ENCODE peak calls at places on chromosomes 1 and 21, in four cellular contexts. One of them, this sample, is unnamed. For H3K27me3, the result is how much of the 10 kb centered on the place peaks cover.

GRCh38 chr21:45533731-45534571 is 8.3 kb downstream of the SLC19A1 start:
- DNase-seq in GM23338: no peak
- DNase-seq in astrocyte: no peak
- DNase-seq in HCT116: no peak
- DNase-seq in this sample: peak

GRCh38 chr1:21647431-21648373 is 21.5 kb downstream of the RAP1GAP start:
- DNase-seq in GM23338: peak
- DNase-seq in astrocyte: peak
- DNase-seq in HCT116: peak
- DNase-seq in this sample: no peak

GRCh38 chr1:16367258-16367967 is 371 bp downstream of the SZRD1 start:
- DNase-seq in GM23338: peak
- DNase-seq in astrocyte: peak
- DNase-seq in HCT116: peak
- DNase-seq in this sample: peak

GRCh38 chr1:160220301-160220700 is 15.1 kb downstream of the PEA15 start:
- DNase-seq in GM23338: no peak
- DNase-seq in astrocyte: no peak
- DNase-seq in HCT116: no peak
- DNase-seq in this sample: no peak

GRCh38 chr1:27292111-27292510 is 29.9 kb upstream of the TMEM222 start:
- DNase-seq in GM23338: no peak
- DNase-seq in astrocyte: peak
- DNase-seq in HCT116: peak
- DNase-seq in this sample: no peak

GRCh38 chr1:11707621-11708276 is 16.2 kb downstream of the DRAXIN start:
- DNase-seq in GM23338: no peak
- DNase-seq in astrocyte: no peak
- DNase-seq in HCT116: no peak
- DNase-seq in this sample: no peak

GRCh38 chr21:45041351-45041805 is 33.0 kb upstream of the ADARB1 start:
- DNase-seq in GM23338: no peak
- DNase-seq in astrocyte: peak
- DNase-seq in HCT116: no peak
- DNase-seq in this sample: peak

GRCh38 chr1:199551967-199552565 is 475.4 kb upstream of the NR5A2 start:
- DNase-seq in GM23338: peak
- DNase-seq in astrocyte: peak
- DNase-seq in HCT116: peak
- DNase-seq in this sample: no peak

GRCh38 chr1:44037154-44037553 is 5.9 kb upstream of the SLC6A9 start:
- DNase-seq in GM23338: no peak
- DNase-seq in astrocyte: no peak
- DNase-seq in HCT116: no peak
- DNase-seq in this sample: no peak

GRCh38 chr1:77282187-77282865 is 507 bp downstream of the AK5 start:
- DNase-seq in GM23338: peak
- DNase-seq in astrocyte: peak
- DNase-seq in HCT116: no peak
- DNase-seq in this sample: no peak

GRCh38 chr1:241432241-241432640 is 75.2 kb upstream of the RGS7 start:
- DNase-seq in GM23338: no peak
- DNase-seq in astrocyte: no peak
- DNase-seq in HCT116: no peak
- DNase-seq in this sample: no peak

GRCh38 chr1:167439301-167439988 is 78.9 kb downstream of the CD247 start:
- DNase-seq in GM23338: peak
- DNase-seq in astrocyte: peak
- DNase-seq in HCT116: no peak
- DNase-seq in this sample: peak

GRCh38 chr1:72397786-72398185 is 115.4 kb upstream of the NEGR1 start:
- DNase-seq in GM23338: no peak
- DNase-seq in astrocyte: peak
- DNase-seq in HCT116: no peak
- DNase-seq in this sample: no peak

GRCh38 chr1:220342853-220343252 is 70.6 kb upstream of the RAB3GAP2 start:
- DNase-seq in GM23338: no peak
- DNase-seq in astrocyte: no peak
- DNase-seq in HCT116: no peak
- DNase-seq in this sample: no peak

GRCh38 chr1:230648114-230648513 is 5.8 kb downstream of the COG2 start:
- DNase-seq in GM23338: no peak
- DNase-seq in astrocyte: no peak
- DNase-seq in HCT116: no peak
- DNase-seq in this sample: no peak

GRCh38 chr1:72284398-72285073 is 2.2 kb upstream of the NEGR1 start:
- DNase-seq in GM23338: peak
- DNase-seq in astrocyte: peak
- DNase-seq in HCT116: no peak
- DNase-seq in this sample: peak

GRCh38 chr1:157245823-157246222 is 107.6 kb upstream of the ETV3 start:
- DNase-seq in GM23338: no peak
- DNase-seq in astrocyte: no peak
- DNase-seq in HCT116: no peak
- DNase-seq in this sample: no peak

GRCh38 chr1:201140941-201141260 is 13.4 kb downstream of the TMEM9 start:
- DNase-seq in GM23338: no peak
- DNase-seq in astrocyte: no peak
- DNase-seq in HCT116: no peak
- DNase-seq in this sample: no peak

DNA sequence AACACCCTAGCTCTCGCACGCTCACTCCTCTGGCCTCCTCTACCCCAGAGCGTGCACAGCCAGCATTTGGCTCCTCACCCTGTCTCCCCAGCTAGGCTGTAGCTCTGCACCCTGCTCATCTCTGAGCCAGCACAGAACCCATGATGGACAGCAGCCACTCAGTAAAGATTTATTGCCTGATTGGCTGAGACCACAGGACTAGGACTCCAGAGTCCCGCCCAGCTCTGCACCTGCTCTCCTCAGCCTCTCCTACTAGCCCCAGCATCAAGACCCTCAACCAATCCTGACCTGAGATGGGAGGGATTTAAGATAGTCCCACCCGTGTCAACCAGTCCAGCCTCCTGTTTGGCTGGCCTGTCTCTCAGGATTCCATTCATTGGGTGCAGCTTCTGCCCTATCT is 9.3 kb downstream of the C1QB start:
- DNase-seq in GM23338: peak
- DNase-seq in astrocyte: no peak
- DNase-seq in HCT116: peak
- DNase-seq in this sample: no peak
- H3K27me3 ChIP-seq in GM23338: under half
- H3K27me3 ChIP-seq in astrocyte: under half
- H3K27me3 ChIP-seq in HCT116: under half
- H3K27me3 ChIP-seq in this sample: under half

DNA sequence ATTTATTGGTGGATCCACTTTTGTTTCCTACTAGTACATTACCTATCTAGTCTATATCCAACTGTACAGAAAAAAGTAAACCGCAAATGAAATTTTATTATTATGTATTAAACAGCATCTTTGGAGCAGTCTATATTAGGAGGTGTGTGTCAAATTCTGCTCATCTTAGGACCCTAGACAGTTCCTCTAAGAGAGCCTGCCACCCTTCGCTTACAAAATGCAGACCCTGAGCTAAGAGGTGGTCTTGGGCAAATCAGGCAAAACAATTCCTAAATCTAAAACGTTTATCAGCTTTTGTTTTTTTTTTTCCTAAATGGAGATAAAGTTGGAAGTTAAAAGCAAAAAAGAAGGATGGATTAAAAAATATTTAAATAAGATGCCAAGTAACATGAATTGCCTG is 85.3 kb downstream of the PBX1 start:
- DNase-seq in GM23338: no peak
- DNase-seq in astrocyte: no peak
- DNase-seq in HCT116: no peak
- DNase-seq in this sample: no peak
- H3K27me3 ChIP-seq in GM23338: under half
- H3K27me3 ChIP-seq in astrocyte: under half
- H3K27me3 ChIP-seq in HCT116: under half
- H3K27me3 ChIP-seq in this sample: under half

GRCh38 chr1:237255071-237255470 is 213.1 kb downstream of the RYR2 start:
- DNase-seq in GM23338: no peak
- DNase-seq in astrocyte: no peak
- DNase-seq in HCT116: no peak
- DNase-seq in this sample: no peak

GRCh38 chr1:237261198-237261597 is 219.2 kb downstream of the RYR2 start:
- DNase-seq in GM23338: no peak
- DNase-seq in astrocyte: no peak
- DNase-seq in HCT116: no peak
- DNase-seq in this sample: no peak

GRCh38 chr1:237258871-237259270 is 216.9 kb downstream of the RYR2 start:
- DNase-seq in GM23338: no peak
- DNase-seq in astrocyte: no peak
- DNase-seq in HCT116: no peak
- DNase-seq in this sample: peak
- H3K27me3 ChIP-seq in GM23338: under half
- H3K27me3 ChIP-seq in astrocyte: under half
- H3K27me3 ChIP-seq in HCT116: under half
- H3K27me3 ChIP-seq in this sample: under half

DNA sequence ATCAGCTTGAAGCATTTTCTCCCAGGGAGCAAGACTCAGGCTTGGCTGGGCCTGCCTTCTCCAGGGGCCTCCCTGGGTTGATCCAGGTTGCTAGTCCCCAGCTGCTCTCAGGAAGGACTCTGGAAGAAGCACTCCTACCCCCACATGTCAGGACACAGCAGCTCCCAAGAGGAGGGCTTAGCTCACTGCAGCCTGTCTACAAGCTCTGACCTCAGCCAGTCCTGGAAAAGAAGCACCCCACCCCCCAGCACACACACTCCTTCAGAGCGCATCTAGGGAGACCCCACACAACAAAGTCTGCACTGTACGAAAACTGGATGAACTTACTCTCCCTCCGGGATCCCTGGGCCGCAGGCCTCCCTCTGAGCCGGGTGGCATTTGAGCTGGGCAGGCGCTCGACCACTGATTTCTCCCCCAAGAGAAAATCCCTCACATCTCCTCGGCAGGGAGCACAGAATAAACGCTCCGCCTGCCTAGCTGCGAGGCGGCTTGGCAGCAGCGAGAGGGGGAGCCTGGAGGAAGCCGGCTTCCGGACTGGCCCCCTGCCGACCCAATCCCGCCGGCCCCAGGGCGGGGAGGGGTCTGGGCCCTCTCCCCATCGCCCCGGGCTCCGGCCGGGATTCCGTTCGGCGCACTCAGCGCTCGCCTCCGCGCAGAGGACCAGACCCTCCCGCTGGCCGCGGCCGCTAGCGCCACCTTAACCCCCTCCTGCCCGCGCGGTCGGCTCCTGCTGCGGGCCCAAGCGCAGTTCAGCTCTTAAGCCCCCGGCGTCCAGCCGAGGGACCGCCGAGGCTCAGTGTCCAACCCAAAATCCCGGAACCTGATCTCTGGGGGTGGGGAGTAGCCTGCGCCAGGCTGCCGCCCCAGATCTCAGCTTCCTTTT is at the start of gene KCNA2:
- DNase-seq in GM23338: peak
- DNase-seq in astrocyte: peak
- DNase-seq in HCT116: no peak
- DNase-seq in this sample: peak
- H3K27me3 ChIP-seq in GM23338: half or more
- H3K27me3 ChIP-seq in astrocyte: half or more
- H3K27me3 ChIP-seq in HCT116: under half
- H3K27me3 ChIP-seq in this sample: under half

DNA sequence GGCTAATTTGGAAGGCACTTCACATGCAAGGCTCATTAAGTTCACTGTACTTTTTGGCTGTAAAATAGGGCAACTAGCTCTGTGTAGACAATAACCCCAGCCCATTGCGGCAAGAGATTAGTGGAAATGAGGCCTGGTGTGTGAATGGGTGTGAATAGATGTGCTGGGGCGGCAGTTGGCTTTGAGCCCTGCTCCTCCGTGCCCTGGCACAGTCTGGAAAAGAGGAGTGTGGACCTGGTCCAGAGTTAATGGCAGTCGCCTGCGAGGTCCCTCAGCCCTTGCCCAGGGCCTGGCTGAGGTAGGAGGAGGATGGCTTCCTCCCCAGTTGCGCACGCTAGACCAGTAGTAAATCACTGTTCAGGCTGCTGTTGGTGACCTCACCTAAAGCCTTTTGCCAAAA is 4.8 kb downstream of the KISS1 start:
- DNase-seq in GM23338: no peak
- DNase-seq in astrocyte: no peak
- DNase-seq in HCT116: no peak
- DNase-seq in this sample: no peak
- H3K27me3 ChIP-seq in GM23338: under half
- H3K27me3 ChIP-seq in astrocyte: under half
- H3K27me3 ChIP-seq in HCT116: under half
- H3K27me3 ChIP-seq in this sample: under half